ENCODE peak calls at places on chromosomes 4 and X, in nine cellular contexts. I, Q, G, B, Z, D, V, N and X are unnamed samples.
A peak's percentile ranks its signal among the peaks of the same experiment; 100 is the strongest.

GRCh38 chr4:6779667-6780565 is 2.6 kb upstream of the KIAA0232 start:
- DNase-seq in B (peak; percentile 69), N (no peak), Q (no peak), Z (peak; percentile 40), I (no peak), V (peak; percentile 71), D (peak; percentile 66), G (no peak), X (peak; percentile 48)

GRCh38 chr4:180057891-180058643 is 2185.1 kb upstream of the TENM3 start:
- DNase-seq in B (peak; percentile 12), G (peak; percentile 23), I (peak; percentile 57), N (no peak), Q (no peak), Z (no peak), V (peak; percentile 66), D (peak; percentile 22), X (no peak)

GRCh38 chrX:29792335-29792734 is 423.0 kb upstream of the MAGEB2 start:
- DNase-seq in I (no peak), Q (no peak), D (no peak), V (no peak), N (no peak), Z (no peak), G (peak; percentile 12), B (no peak), X (no peak)

GRCh38 chr4:110900206-110900769 is 277.4 kb upstream of the PITX2 start:
- DNase-seq in Z (peak; percentile 20), N (no peak), G (no peak), Q (no peak), V (no peak), I (no peak), B (peak; percentile 1), D (peak; percentile 1), X (peak; percentile 25)

GRCh38 chr4:119314356-119314755 is 7.6 kb downstream of the FABP2 start:
- DNase-seq in N (no peak), B (peak; percentile 77), V (peak; percentile 83), Z (peak; percentile 59), I (peak; percentile 47), G (peak; percentile 22), Q (no peak), D (peak; percentile 53), X (peak; percentile 45)

GRCh38 chr4:33837043-33837442 is 2407.3 kb downstream of the ARAP2 start:
- DNase-seq in D (no peak), B (peak; percentile 83), Z (peak; percentile 80), Q (no peak), V (no peak), G (peak; percentile 90), I (no peak), N (no peak), X (peak; percentile 83)

GRCh38 chrX:87409113-87409841 is 108.3 kb upstream of the KLHL4 start:
- DNase-seq in B (peak; percentile 93), G (peak; percentile 90), I (no peak), D (no peak), V (no peak), N (peak; percentile 10), Z (peak; percentile 24), Q (no peak), X (no peak)

GRCh38 chr4:88230953-88231835 is 53.2 kb downstream of the PPM1K start:
- DNase-seq in N (no peak), B (peak; percentile 40), Z (peak; percentile 20), D (no peak), I (no peak), G (no peak), Q (no peak), V (no peak), X (peak; percentile 6)

DNA sequence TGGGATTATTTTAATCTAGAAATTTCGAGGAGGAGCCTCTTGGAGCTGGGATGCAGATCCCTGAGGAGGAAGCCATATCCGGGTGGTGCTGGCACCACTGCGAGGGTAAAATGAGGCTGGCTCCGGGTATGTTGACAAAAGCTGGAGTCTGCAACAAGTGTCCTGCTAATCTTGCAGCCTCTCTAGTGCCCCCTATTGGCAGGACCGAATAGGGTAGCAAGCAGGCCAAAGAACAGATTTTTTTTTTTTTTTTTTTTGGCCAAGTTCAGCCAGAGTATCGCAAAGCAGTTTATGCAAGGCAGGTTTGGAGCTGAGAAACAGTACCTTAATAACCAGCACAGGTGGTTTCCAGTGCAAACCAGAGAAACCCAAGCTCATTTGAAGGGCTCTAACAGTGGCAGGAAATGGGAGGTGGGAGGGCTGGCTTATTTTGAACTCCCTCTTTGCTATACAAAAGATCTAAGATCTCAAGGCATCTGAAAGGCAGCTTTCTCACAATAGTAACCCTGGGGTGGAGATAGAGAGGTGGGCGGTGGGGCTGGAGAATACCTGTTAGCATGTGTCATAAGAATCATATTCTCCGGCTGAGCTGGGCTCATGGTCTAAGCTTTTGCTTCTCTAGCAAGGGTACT is 38.2 kb upstream of the OCIAD2 start:
- DNase-seq in B (no peak), G (no peak), D (peak; percentile 32), Q (no peak), I (peak; percentile 55), V (peak; percentile 78), N (peak; percentile 38), Z (no peak), X (no peak)
- H3K4me3 ChIP-seq in B (no peak overlapping the region), G (no peak overlapping the region), D (no peak overlapping the region), Q (no peak overlapping the region), I (no peak overlapping the region), V (no peak overlapping the region), N (no peak overlapping the region), Z (no peak overlapping the region), X (no peak overlapping the region)

GRCh38 chrX:45001038-45001437 is 128.1 kb downstream of the KDM6A start:
- DNase-seq in G (no peak), D (no peak), N (no peak), I (no peak), Q (no peak), B (no peak), V (no peak), Z (no peak), X (no peak)

GRCh38 chrX:44997282-44997813 is 124.4 kb downstream of the KDM6A start:
- DNase-seq in N (no peak), B (no peak), Z (no peak), I (peak; percentile 24), V (no peak), D (no peak), Q (no peak), G (no peak), X (no peak)

GRCh38 chrX:44997888-44998287 is 124.9 kb downstream of the KDM6A start:
- DNase-seq in Q (peak; percentile 38), V (no peak), N (no peak), D (no peak), Z (no peak), I (peak; percentile 40), G (no peak), B (no peak), X (no peak)

GRCh38 chrX:44992775-44993174 is 119.8 kb downstream of the KDM6A start:
- DNase-seq in V (no peak), G (no peak), B (no peak), N (no peak), I (no peak), Q (no peak), Z (no peak), D (no peak), X (no peak)

DNA sequence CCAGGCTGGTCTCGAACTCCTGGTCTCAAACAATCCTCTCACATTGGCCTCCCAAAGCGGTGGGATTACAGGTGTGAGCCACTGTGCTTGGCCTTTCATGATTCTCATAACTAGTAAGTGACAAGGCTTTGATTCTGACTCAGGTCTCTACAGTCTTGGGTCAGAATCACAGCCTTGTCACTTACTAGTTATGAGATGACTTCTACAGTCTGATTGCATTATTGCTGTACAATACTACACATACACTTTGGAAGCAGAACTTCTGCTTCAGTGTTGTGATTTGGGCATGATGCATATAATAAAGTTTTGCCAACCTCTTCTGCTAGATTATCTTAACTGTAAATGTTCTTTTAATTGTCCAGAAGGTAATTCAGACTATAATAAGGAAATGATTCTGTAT is 123.3 kb downstream of the KDM6A start:
- DNase-seq in Q (no peak), B (no peak), I (peak; percentile 42), G (no peak), D (no peak), V (no peak), Z (no peak), N (no peak), X (no peak)
- TF ChIP-seq CTCF in Q (no peak), B (no peak), I (no peak), G (no peak), D (no peak), V (no peak), Z (no peak), N (no peak), X (no peak)

GRCh38 chrX:40733691-40734090 is 1.7 kb downstream of the MED14 start:
- DNase-seq in Q (no peak), Z (no peak), D (no peak), I (no peak), N (no peak), V (no peak), G (no peak), B (no peak), X (peak; percentile 53)

GRCh38 chrX:40734956-40735317 is 405 bp downstream of the MED14 start:
- DNase-seq in Z (no peak), Q (no peak), I (peak; percentile 36), G (no peak), D (peak; percentile 36), V (peak; percentile 18), B (peak; percentile 24), N (no peak), X (peak; percentile 3)

GRCh38 chrX:40736170-40736505 is 796 bp upstream of the MED14 start:
- DNase-seq in Q (no peak), G (no peak), I (peak; percentile 25), B (no peak), N (no peak), V (no peak), D (no peak), Z (no peak), X (no peak)

GRCh38 chrX:40729923-40730584 is 5.3 kb downstream of the MED14 start:
- DNase-seq in N (no peak), D (no peak), Q (no peak), G (no peak), Z (no peak), V (no peak), I (no peak), B (no peak), X (no peak)

DNA sequence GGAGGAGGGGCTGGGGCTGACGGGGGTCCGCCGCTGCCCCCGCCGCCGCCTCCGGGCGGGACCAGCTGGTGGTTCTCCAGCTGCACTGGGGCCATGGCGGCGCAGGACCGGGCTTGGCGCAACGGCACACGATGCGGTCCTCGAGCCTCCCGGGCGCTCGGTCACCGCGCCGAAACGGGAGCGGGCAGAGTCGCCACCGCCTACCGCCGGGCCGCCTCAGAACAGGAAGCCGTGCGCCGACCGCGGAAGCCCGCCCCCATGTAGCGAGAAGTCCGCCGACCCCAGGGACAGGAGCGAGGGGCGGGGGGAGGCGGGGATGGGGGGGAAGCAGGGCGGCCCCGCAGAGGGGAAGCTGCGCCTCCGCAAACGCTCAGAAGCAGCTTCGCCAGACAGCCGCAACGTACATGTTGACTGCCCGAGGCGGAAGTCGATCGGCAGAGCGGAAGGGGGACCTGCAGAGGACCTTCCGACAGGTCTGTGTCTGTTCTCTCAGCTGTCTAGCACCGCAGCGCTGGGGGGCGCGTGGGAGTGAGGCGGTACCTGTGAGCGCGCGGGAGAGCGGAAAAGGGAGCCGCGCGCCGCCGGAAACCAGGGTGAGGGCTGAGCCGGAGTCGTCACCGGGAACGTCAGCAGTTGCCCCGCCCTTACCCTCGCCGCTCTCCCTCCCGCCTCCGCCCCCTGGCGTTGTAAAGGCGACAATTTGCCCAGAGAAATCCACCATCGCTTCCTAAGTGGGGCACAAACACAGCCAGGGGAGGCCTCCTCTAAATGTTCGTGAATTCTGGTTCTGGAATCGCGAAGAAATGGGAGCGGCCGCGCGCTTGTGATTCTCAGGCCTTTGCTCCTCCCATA is at the start of gene MED14:
- DNase-seq in B (peak; percentile 87), Z (peak; percentile 83), V (peak; percentile 85), I (peak; percentile 94), G (peak; percentile 75), N (peak; percentile 80), D (peak; percentile 93), Q (peak; percentile 73), X (peak; percentile 74)
- H3K4me3 ChIP-seq in B (peak within 1 kb of the TSS; percentile 73), Z (peak within 1 kb of the TSS; percentile 88), V (peak within 1 kb of the TSS; percentile 87), I (peak within 1 kb of the TSS; percentile 63), G (peak within 1 kb of the TSS; percentile 74), N (peak within 1 kb of the TSS; percentile 80), D (peak within 1 kb of the TSS; percentile 66), Q (peak within 1 kb of the TSS; percentile 86), X (peak within 1 kb of the TSS; percentile 79)

GRCh38 chrX:22748093-22748999 is 251.4 kb upstream of the DDX53 start:
- DNase-seq in N (peak; percentile 16), Z (peak; percentile 47), I (peak; percentile 46), D (peak; percentile 61), G (peak; percentile 8), B (peak; percentile 57), V (peak; percentile 54), Q (no peak), X (peak; percentile 33)
- TF ChIP-seq CTCF in N (peak; percentile 21), Z (peak; percentile 63), I (peak; percentile 49), D (peak; percentile 86), G (peak; percentile 51), B (peak; percentile 71), V (peak; percentile 68), Q (peak; percentile 80), X (peak; percentile 65)